ENCODE peak calls at places on chromosomes 6 and 20, in eight cellular contexts. P, T, B, H, S, K, I and D are unnamed samples.

GRCh38 chr6:119544325-119545150 is 195.0 kb upstream of the MAN1A1 start:
- DNase-seq in H (no peak), T (no peak), I (no peak), S (no peak), B (no peak), K (no peak), P (no peak), D (no peak)

GRCh38 chr20:40233401-40233800 is 455.6 kb downstream of the MAFB start:
- DNase-seq in S (no peak), I (no peak), B (no peak), H (no peak), K (no peak), T (no peak), P (no peak), D (no peak)

GRCh38 chr6:63805808-63806572 is 170.4 kb downstream of the PHF3 start:
- DNase-seq in S (no peak), H (no peak), T (no peak), I (no peak), P (peak; percentile 89), K (no peak), B (no peak), D (no peak)

GRCh38 chr6:138973481-138974140 is 14.4 kb downstream of the REPS1 start:
- DNase-seq in S (no peak), B (no peak), K (no peak), H (no peak), P (peak; percentile 53), I (no peak), T (no peak), D (no peak)

GRCh38 chr20:60009826-60010616 is 51.8 kb downstream of the CDH26 start:
- DNase-seq in K (no peak), P (no peak), I (no peak), H (no peak), S (no peak), B (no peak), T (no peak), D (no peak)

GRCh38 chr6:72554203-72554564 is 67.7 kb upstream of the KCNQ5 start:
- DNase-seq in S (no peak), H (no peak), K (no peak), I (no peak), P (peak; percentile 58), B (no peak), T (no peak), D (no peak)

GRCh38 chr6:168905451-168906090 is 348.1 kb downstream of the THBS2 start:
- DNase-seq in I (no peak), S (no peak), P (peak; percentile 6), K (no peak), B (no peak), H (no peak), T (no peak), D (no peak)

GRCh38 chr6:110232456-110232855 is 52.2 kb downstream of the CDC40 start:
- DNase-seq in H (no peak), K (no peak), B (no peak), S (no peak), T (no peak), I (no peak), P (peak; percentile 69), D (no peak)

GRCh38 chr6:134806151-134806550 is 143.8 kb downstream of the ALDH8A1 start:
- DNase-seq in H (no peak), B (no peak), S (no peak), T (no peak), K (no peak), I (no peak), P (no peak), D (no peak)

GRCh38 chr6:167779993-167780655 is 46.6 kb upstream of the AFDN start:
- DNase-seq in P (no peak), H (no peak), T (no peak), S (no peak), K (no peak), B (no peak), I (no peak), D (no peak)

GRCh38 chr6:135535989-135536414 is 38.5 kb upstream of the AHI1 start:
- DNase-seq in I (peak; percentile 15), K (no peak), P (peak; percentile 94), S (peak; percentile 31), T (peak; percentile 35), B (peak; percentile 12), H (no peak), D (peak; percentile 46)

GRCh38 chr20:60959971-60960370 is 292.1 kb upstream of the CDH4 start:
- DNase-seq in H (no peak), K (no peak), T (no peak), S (no peak), B (no peak), P (no peak), I (no peak), D (no peak)

GRCh38 chr6:122801397-122801796 is 12.3 kb downstream of the SMPDL3A start:
- DNase-seq in H (no peak), T (no peak), S (no peak), B (no peak), P (no peak), I (no peak), K (no peak), D (no peak)

DNA sequence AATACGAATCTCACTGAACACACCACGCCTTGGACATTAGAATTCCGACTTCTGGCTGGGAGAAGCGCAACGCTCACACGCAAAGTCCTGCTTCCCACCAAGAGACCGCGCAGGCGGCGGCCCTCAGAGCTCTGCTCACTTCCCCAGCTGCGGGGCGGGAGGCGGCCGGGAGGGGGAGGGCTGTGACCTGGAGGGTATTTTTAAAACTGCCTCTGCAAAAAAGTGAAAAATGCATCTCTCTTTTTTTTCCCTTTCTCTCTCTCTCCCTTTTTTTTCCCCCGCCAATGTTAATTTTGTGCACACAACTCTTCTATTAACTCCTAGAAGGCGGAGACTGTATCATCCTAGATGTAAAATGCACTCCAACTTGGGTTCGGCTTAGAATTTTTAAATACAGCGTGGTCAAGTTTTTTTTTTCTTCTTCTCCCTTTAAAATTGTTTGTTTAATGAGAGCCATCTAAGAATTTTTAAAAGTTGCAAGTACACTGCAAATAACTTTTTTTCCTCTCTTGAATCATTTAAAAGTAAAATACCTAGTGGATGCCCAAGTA is 66.4 kb downstream of the STX11 start:
- DNase-seq in P (no peak), T (no peak), S (no peak), I (no peak), B (no peak), H (no peak), K (peak; percentile 79), D (peak; percentile 77)
- TF ChIP-seq CTCF in P (peak; percentile 24), T (no peak), S (no peak), I (no peak), B (no peak), H (no peak), K (peak; percentile 15), D (no peak)

GRCh38 chr6:53715434-53715833 is 49.9 kb upstream of the KLHL31 start:
- DNase-seq in B (no peak), S (no peak), T (no peak), K (no peak), I (no peak), H (no peak), P (no peak), D (no peak)

GRCh38 chr6:53717571-53717970 is 52.0 kb upstream of the KLHL31 start:
- DNase-seq in S (no peak), T (no peak), K (no peak), B (no peak), P (no peak), H (no peak), I (no peak), D (no peak)

GRCh38 chr6:53714888-53715287 is 49.3 kb upstream of the KLHL31 start:
- DNase-seq in T (no peak), P (no peak), I (no peak), K (no peak), B (no peak), S (no peak), H (no peak), D (no peak)

GRCh38 chr6:53721766-53722165 is 56.2 kb upstream of the KLHL31 start:
- DNase-seq in H (no peak), S (no peak), T (no peak), P (no peak), K (no peak), B (no peak), I (no peak), D (no peak)

GRCh38 chr6:53718597-53719460 is 53.3 kb upstream of the KLHL31 start:
- DNase-seq in P (peak; percentile 72), S (peak; percentile 65), B (peak; percentile 63), K (no peak), I (peak; percentile 18), T (peak; percentile 79), H (no peak), D (peak; percentile 78)
- TF ChIP-seq CTCF in P (peak; percentile 93), S (peak; percentile 55), B (peak; percentile 76), K (peak; percentile 68), I (peak; percentile 76), T (peak; percentile 74), H (peak; percentile 70), D (peak; percentile 54)

GRCh38 chr20:35297740-35298139 is 5.5 kb upstream of the FAM83C start:
- DNase-seq in H (no peak), T (no peak), K (no peak), P (no peak), B (no peak), S (no peak), I (no peak), D (no peak)

GRCh38 chr20:35298264-35298663 is 6.0 kb upstream of the FAM83C start:
- DNase-seq in H (no peak), K (no peak), P (no peak), T (no peak), B (no peak), I (no peak), S (no peak), D (no peak)

GRCh38 chr20:35295674-35296073 is 3.4 kb upstream of the FAM83C start:
- DNase-seq in T (no peak), S (no peak), I (no peak), K (no peak), B (no peak), H (no peak), P (no peak), D (no peak)

GRCh38 chr20:35296101-35296554 is 3.9 kb upstream of the FAM83C start:
- DNase-seq in I (no peak), H (no peak), P (no peak), S (no peak), K (no peak), B (no peak), T (no peak), D (no peak)

DNA sequence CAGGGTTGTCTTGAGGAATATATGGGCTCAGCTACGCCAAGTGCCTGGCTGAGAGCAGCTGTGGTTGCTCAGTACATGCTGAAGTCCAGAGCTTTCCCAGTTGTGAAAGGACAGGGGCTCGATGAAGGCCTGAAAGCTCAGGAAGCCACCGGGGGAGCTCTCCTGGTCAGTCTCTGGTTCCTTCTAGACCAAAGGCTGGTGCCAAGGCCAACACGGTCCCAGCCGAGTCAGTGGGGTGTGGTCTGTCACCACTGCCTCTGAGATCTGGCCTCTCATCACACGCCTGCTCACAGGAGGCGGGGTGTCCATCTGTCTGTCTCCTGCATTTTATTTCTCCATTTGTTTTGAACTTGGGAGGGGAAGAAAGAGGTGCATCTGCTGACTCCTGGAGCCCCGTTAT is 4.9 kb upstream of the FAM83C start:
- DNase-seq in P (no peak), B (no peak), K (no peak), I (no peak), H (no peak), S (no peak), T (no peak), D (no peak)
- TF ChIP-seq CTCF in P (no peak), B (no peak), K (no peak), I (no peak), H (no peak), S (no peak), T (no peak), D (no peak)

DNA sequence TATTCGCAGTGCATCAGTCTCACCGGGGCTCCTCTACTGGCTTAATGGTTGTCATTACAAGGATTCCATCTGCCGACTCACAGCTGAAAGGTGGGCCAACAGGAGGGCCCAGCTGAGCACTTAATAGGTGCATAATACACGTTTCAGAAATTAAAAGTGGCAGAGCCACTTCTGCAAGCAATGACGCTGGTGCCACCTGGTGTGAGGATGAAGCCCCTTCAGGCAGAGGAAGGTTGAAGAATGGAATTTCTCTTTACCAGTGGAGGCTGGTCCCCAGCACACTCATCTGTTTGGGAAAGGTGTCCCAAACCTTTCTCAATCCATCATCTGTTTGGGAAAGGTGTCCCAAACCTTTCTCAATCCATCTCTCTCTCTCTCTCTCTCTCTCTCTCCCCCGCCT is 8.2 kb upstream of the STMND1 start:
- DNase-seq in K (no peak), P (no peak), T (peak; percentile 5), I (no peak), H (no peak), S (no peak), B (no peak), D (no peak)
- TF ChIP-seq CTCF in K (no peak), P (peak; percentile 13), T (peak; percentile 17), I (peak; percentile 20), H (no peak), S (peak; percentile 36), B (no peak), D (no peak)